ENCODE peak calls at places on chromosomes 4 and X, in four cellular contexts. One of them, this sample, is unnamed.

GRCh38 chr4:87805971-87806370 is 6.6 kb downstream of the IBSP start:
- DNase-seq in tibial artery: no peak
- DNase-seq in caudate nucleus: no peak
- DNase-seq in stimulated activated CD4-positive, alpha-beta T cell treated with anti-CD3 and anti-CD28 coated beads, Interleukin-15, amount 100 ng/mL, for 24 hours: no peak
- DNase-seq in this sample: no peak

GRCh38 chr4:76589872-76590846 is 155.1 kb downstream of the SHROOM3 start:
- DNase-seq in tibial artery: peak
- DNase-seq in caudate nucleus: no peak
- DNase-seq in stimulated activated CD4-positive, alpha-beta T cell treated with anti-CD3 and anti-CD28 coated beads, Interleukin-15, amount 100 ng/mL, for 24 hours: no peak
- DNase-seq in this sample: peak

GRCh38 chr4:71009796-71010588 is 16.5 kb downstream of the DCK start:
- DNase-seq in tibial artery: no peak
- DNase-seq in caudate nucleus: no peak
- DNase-seq in stimulated activated CD4-positive, alpha-beta T cell treated with anti-CD3 and anti-CD28 coated beads, Interleukin-15, amount 100 ng/mL, for 24 hours: no peak
- DNase-seq in this sample: no peak

GRCh38 chrX:20639115-20639514 is 372.4 kb upstream of the RPS6KA3 start:
- DNase-seq in tibial artery: no peak
- DNase-seq in caudate nucleus: no peak
- DNase-seq in stimulated activated CD4-positive, alpha-beta T cell treated with anti-CD3 and anti-CD28 coated beads, Interleukin-15, amount 100 ng/mL, for 24 hours: no peak
- DNase-seq in this sample: no peak

GRCh38 chr4:3605491-3605890 is 73.3 kb upstream of the LRPAP1 start:
- DNase-seq in tibial artery: no peak
- DNase-seq in caudate nucleus: no peak
- DNase-seq in stimulated activated CD4-positive, alpha-beta T cell treated with anti-CD3 and anti-CD28 coated beads, Interleukin-15, amount 100 ng/mL, for 24 hours: no peak
- DNase-seq in this sample: no peak

GRCh38 chrX:31123335-31123734 is 51.5 kb upstream of the FTHL17 start:
- DNase-seq in tibial artery: no peak
- DNase-seq in caudate nucleus: no peak
- DNase-seq in stimulated activated CD4-positive, alpha-beta T cell treated with anti-CD3 and anti-CD28 coated beads, Interleukin-15, amount 100 ng/mL, for 24 hours: no peak
- DNase-seq in this sample: no peak

GRCh38 chrX:72366178-72366577 is 60.5 kb upstream of the CITED1 start:
- DNase-seq in tibial artery: no peak
- DNase-seq in caudate nucleus: no peak
- DNase-seq in stimulated activated CD4-positive, alpha-beta T cell treated with anti-CD3 and anti-CD28 coated beads, Interleukin-15, amount 100 ng/mL, for 24 hours: no peak
- DNase-seq in this sample: no peak

GRCh38 chrX:155334486-155335316 is at the start of gene CLIC2:
- DNase-seq in tibial artery: no peak
- DNase-seq in caudate nucleus: no peak
- DNase-seq in stimulated activated CD4-positive, alpha-beta T cell treated with anti-CD3 and anti-CD28 coated beads, Interleukin-15, amount 100 ng/mL, for 24 hours: no peak
- DNase-seq in this sample: peak

GRCh38 chr4:123832173-123833026 is 435.8 kb downstream of the SPRY1 start:
- DNase-seq in tibial artery: peak
- DNase-seq in caudate nucleus: peak
- DNase-seq in stimulated activated CD4-positive, alpha-beta T cell treated with anti-CD3 and anti-CD28 coated beads, Interleukin-15, amount 100 ng/mL, for 24 hours: no peak
- DNase-seq in this sample: peak

GRCh38 chr4:94452476-94453300 is 946 bp downstream of the PDLIM5 start:
- DNase-seq in tibial artery: peak
- DNase-seq in caudate nucleus: peak
- DNase-seq in stimulated activated CD4-positive, alpha-beta T cell treated with anti-CD3 and anti-CD28 coated beads, Interleukin-15, amount 100 ng/mL, for 24 hours: peak
- DNase-seq in this sample: peak

GRCh38 chrX:2863646-2864045 is 34.9 kb downstream of the GYG2 start:
- DNase-seq in tibial artery: no peak
- DNase-seq in caudate nucleus: no peak
- DNase-seq in stimulated activated CD4-positive, alpha-beta T cell treated with anti-CD3 and anti-CD28 coated beads, Interleukin-15, amount 100 ng/mL, for 24 hours: no peak
- DNase-seq in this sample: no peak

GRCh38 chr4:102823897-102824296 is 3.5 kb downstream of the UBE2D3 start:
- DNase-seq in tibial artery: no peak
- DNase-seq in caudate nucleus: no peak
- DNase-seq in stimulated activated CD4-positive, alpha-beta T cell treated with anti-CD3 and anti-CD28 coated beads, Interleukin-15, amount 100 ng/mL, for 24 hours: no peak
- DNase-seq in this sample: no peak

GRCh38 chr4:683982-684571 is 4.9 kb downstream of the SLC49A3 start:
- DNase-seq in tibial artery: no peak
- DNase-seq in caudate nucleus: peak
- DNase-seq in stimulated activated CD4-positive, alpha-beta T cell treated with anti-CD3 and anti-CD28 coated beads, Interleukin-15, amount 100 ng/mL, for 24 hours: peak
- DNase-seq in this sample: peak

GRCh38 chrX:50920132-50920531 is 9.6 kb downstream of the BMP15 start:
- DNase-seq in tibial artery: no peak
- DNase-seq in caudate nucleus: no peak
- DNase-seq in stimulated activated CD4-positive, alpha-beta T cell treated with anti-CD3 and anti-CD28 coated beads, Interleukin-15, amount 100 ng/mL, for 24 hours: no peak
- DNase-seq in this sample: no peak

GRCh38 chrX:3697701-3698279 is 15.7 kb downstream of the PRKX start:
- DNase-seq in tibial artery: peak
- DNase-seq in caudate nucleus: no peak
- DNase-seq in stimulated activated CD4-positive, alpha-beta T cell treated with anti-CD3 and anti-CD28 coated beads, Interleukin-15, amount 100 ng/mL, for 24 hours: no peak
- DNase-seq in this sample: peak

GRCh38 chr4:81635747-81636146 is 164.0 kb upstream of the RASGEF1B start:
- DNase-seq in tibial artery: peak
- DNase-seq in caudate nucleus: no peak
- DNase-seq in stimulated activated CD4-positive, alpha-beta T cell treated with anti-CD3 and anti-CD28 coated beads, Interleukin-15, amount 100 ng/mL, for 24 hours: no peak
- DNase-seq in this sample: peak

GRCh38 chrX:71103110-71103983 is 3.2 kb downstream of the CXorf65 start:
- DNase-seq in tibial artery: no peak
- DNase-seq in caudate nucleus: no peak
- DNase-seq in stimulated activated CD4-positive, alpha-beta T cell treated with anti-CD3 and anti-CD28 coated beads, Interleukin-15, amount 100 ng/mL, for 24 hours: peak
- DNase-seq in this sample: peak

GRCh38 chr4:147822128-147822527 is 90.2 kb downstream of the ARHGAP10 start:
- DNase-seq in tibial artery: peak
- DNase-seq in caudate nucleus: no peak
- DNase-seq in stimulated activated CD4-positive, alpha-beta T cell treated with anti-CD3 and anti-CD28 coated beads, Interleukin-15, amount 100 ng/mL, for 24 hours: no peak
- DNase-seq in this sample: peak

GRCh38 chr4:133095591-133095990 is 53.5 kb upstream of the PCDH10 start:
- DNase-seq in tibial artery: no peak
- DNase-seq in caudate nucleus: no peak
- DNase-seq in stimulated activated CD4-positive, alpha-beta T cell treated with anti-CD3 and anti-CD28 coated beads, Interleukin-15, amount 100 ng/mL, for 24 hours: no peak
- DNase-seq in this sample: no peak

GRCh38 chr4:21976166-21976565 is 27.6 kb upstream of the KCNIP4 start:
- DNase-seq in tibial artery: no peak
- DNase-seq in caudate nucleus: no peak
- DNase-seq in stimulated activated CD4-positive, alpha-beta T cell treated with anti-CD3 and anti-CD28 coated beads, Interleukin-15, amount 100 ng/mL, for 24 hours: no peak
- DNase-seq in this sample: no peak

GRCh38 chr4:147096667-147097604 is 151.3 kb upstream of the TTC29 start:
- DNase-seq in tibial artery: no peak
- DNase-seq in caudate nucleus: no peak
- DNase-seq in stimulated activated CD4-positive, alpha-beta T cell treated with anti-CD3 and anti-CD28 coated beads, Interleukin-15, amount 100 ng/mL, for 24 hours: no peak
- DNase-seq in this sample: no peak

GRCh38 chr4:80215449-80216052 is 18.2 kb downstream of the PRDM8 start:
- DNase-seq in tibial artery: no peak
- DNase-seq in caudate nucleus: no peak
- DNase-seq in stimulated activated CD4-positive, alpha-beta T cell treated with anti-CD3 and anti-CD28 coated beads, Interleukin-15, amount 100 ng/mL, for 24 hours: no peak
- DNase-seq in this sample: no peak

GRCh38 chr4:76485450-76485849 is 50.4 kb downstream of the SHROOM3 start:
- DNase-seq in tibial artery: no peak
- DNase-seq in caudate nucleus: no peak
- DNase-seq in stimulated activated CD4-positive, alpha-beta T cell treated with anti-CD3 and anti-CD28 coated beads, Interleukin-15, amount 100 ng/mL, for 24 hours: no peak
- DNase-seq in this sample: no peak

GRCh38 chrX:29851971-29852605 is 363.3 kb upstream of the MAGEB2 start:
- DNase-seq in tibial artery: no peak
- DNase-seq in caudate nucleus: no peak
- DNase-seq in stimulated activated CD4-positive, alpha-beta T cell treated with anti-CD3 and anti-CD28 coated beads, Interleukin-15, amount 100 ng/mL, for 24 hours: no peak
- DNase-seq in this sample: no peak